ENCODE peak calls at places on chromosomes 13 and 19, in nine cellular contexts. One of them, this sample, is unnamed.

GRCh38 chr19:3186377-3186688 is 603 bp downstream of the NCLN start:
- DNase-seq in NCI-H510A: no peak
- DNase-seq in fibroblast of the conjunctiva: no peak
- DNase-seq in T-helper 1 cell: no peak
- DNase-seq in HT-29: peak; percentile 14
- DNase-seq in anterior cingulate cortex: no peak
- DNase-seq in stimulated activated CD4-positive, alpha-beta T cell treated with anti-CD3 and anti-CD28 coated beads, Interleukin-4, amount 100 ng/mL, for 24 hours: no peak
- DNase-seq in Daoy: no peak
- DNase-seq in astrocyte of the cerebellum: no peak
- DNase-seq in this sample: no peak

GRCh38 chr13:30410705-30411125 is 11.6 kb upstream of the UBE2L5 start:
- DNase-seq in astrocyte of the cerebellum: no peak
- DNase-seq in T-helper 1 cell: no peak
- DNase-seq in Daoy: no peak
- DNase-seq in NCI-H510A: no peak
- DNase-seq in HT-29: no peak
- DNase-seq in anterior cingulate cortex: no peak
- DNase-seq in fibroblast of the conjunctiva: no peak
- DNase-seq in stimulated activated CD4-positive, alpha-beta T cell treated with anti-CD3 and anti-CD28 coated beads, Interleukin-4, amount 100 ng/mL, for 24 hours: no peak
- DNase-seq in this sample: no peak

GRCh38 chr13:40552895-40553294 is 113.5 kb downstream of the FOXO1 start:
- DNase-seq in fibroblast of the conjunctiva: no peak
- DNase-seq in stimulated activated CD4-positive, alpha-beta T cell treated with anti-CD3 and anti-CD28 coated beads, Interleukin-4, amount 100 ng/mL, for 24 hours: no peak
- DNase-seq in NCI-H510A: no peak
- DNase-seq in astrocyte of the cerebellum: no peak
- DNase-seq in T-helper 1 cell: no peak
- DNase-seq in anterior cingulate cortex: no peak
- DNase-seq in HT-29: no peak
- DNase-seq in Daoy: no peak
- DNase-seq in this sample: no peak

GRCh38 chr19:18948075-18948975 is 7.3 kb upstream of the HOMER3 start:
- DNase-seq in anterior cingulate cortex: no peak
- DNase-seq in T-helper 1 cell: no peak
- DNase-seq in NCI-H510A: no peak
- DNase-seq in astrocyte of the cerebellum: no peak
- DNase-seq in HT-29: no peak
- DNase-seq in Daoy: no peak
- DNase-seq in stimulated activated CD4-positive, alpha-beta T cell treated with anti-CD3 and anti-CD28 coated beads, Interleukin-4, amount 100 ng/mL, for 24 hours: no peak
- DNase-seq in fibroblast of the conjunctiva: no peak
- DNase-seq in this sample: no peak

GRCh38 chr19:5083547-5083965 is 114.6 kb downstream of the KDM4B start:
- DNase-seq in Daoy: no peak
- DNase-seq in T-helper 1 cell: no peak
- DNase-seq in fibroblast of the conjunctiva: no peak
- DNase-seq in anterior cingulate cortex: no peak
- DNase-seq in stimulated activated CD4-positive, alpha-beta T cell treated with anti-CD3 and anti-CD28 coated beads, Interleukin-4, amount 100 ng/mL, for 24 hours: no peak
- DNase-seq in NCI-H510A: no peak
- DNase-seq in astrocyte of the cerebellum: no peak
- DNase-seq in HT-29: no peak
- DNase-seq in this sample: no peak

GRCh38 chr13:77300176-77301141 is 26.4 kb downstream of the MYCBP2 start:
- DNase-seq in fibroblast of the conjunctiva: peak; percentile 17
- DNase-seq in HT-29: no peak
- DNase-seq in Daoy: no peak
- DNase-seq in T-helper 1 cell: no peak
- DNase-seq in anterior cingulate cortex: no peak
- DNase-seq in NCI-H510A: no peak
- DNase-seq in stimulated activated CD4-positive, alpha-beta T cell treated with anti-CD3 and anti-CD28 coated beads, Interleukin-4, amount 100 ng/mL, for 24 hours: no peak
- DNase-seq in astrocyte of the cerebellum: no peak
- DNase-seq in this sample: no peak

GRCh38 chr19:34189199-34189916 is 17.1 kb downstream of the LSM14A start:
- DNase-seq in HT-29: no peak
- DNase-seq in T-helper 1 cell: no peak
- DNase-seq in NCI-H510A: no peak
- DNase-seq in stimulated activated CD4-positive, alpha-beta T cell treated with anti-CD3 and anti-CD28 coated beads, Interleukin-4, amount 100 ng/mL, for 24 hours: no peak
- DNase-seq in Daoy: no peak
- DNase-seq in fibroblast of the conjunctiva: no peak
- DNase-seq in anterior cingulate cortex: no peak
- DNase-seq in astrocyte of the cerebellum: no peak
- DNase-seq in this sample: no peak

GRCh38 chr13:72535076-72535475 is 192.4 kb downstream of the MZT1 start:
- DNase-seq in Daoy: no peak
- DNase-seq in astrocyte of the cerebellum: no peak
- DNase-seq in T-helper 1 cell: no peak
- DNase-seq in stimulated activated CD4-positive, alpha-beta T cell treated with anti-CD3 and anti-CD28 coated beads, Interleukin-4, amount 100 ng/mL, for 24 hours: no peak
- DNase-seq in NCI-H510A: no peak
- DNase-seq in HT-29: no peak
- DNase-seq in fibroblast of the conjunctiva: no peak
- DNase-seq in anterior cingulate cortex: no peak
- DNase-seq in this sample: no peak

GRCh38 chr13:23960566-23961156 is 63.4 kb upstream of the C1QTNF9B start:
- DNase-seq in HT-29: peak; percentile 77
- DNase-seq in NCI-H510A: peak; percentile 0
- DNase-seq in fibroblast of the conjunctiva: peak; percentile 28
- DNase-seq in anterior cingulate cortex: no peak
- DNase-seq in Daoy: no peak
- DNase-seq in stimulated activated CD4-positive, alpha-beta T cell treated with anti-CD3 and anti-CD28 coated beads, Interleukin-4, amount 100 ng/mL, for 24 hours: no peak
- DNase-seq in astrocyte of the cerebellum: no peak
- DNase-seq in T-helper 1 cell: no peak
- DNase-seq in this sample: peak; percentile 60

GRCh38 chr13:92513672-92514071 is 712.9 kb upstream of the GPC6 start:
- DNase-seq in T-helper 1 cell: no peak
- DNase-seq in astrocyte of the cerebellum: no peak
- DNase-seq in Daoy: no peak
- DNase-seq in fibroblast of the conjunctiva: peak; percentile 3
- DNase-seq in stimulated activated CD4-positive, alpha-beta T cell treated with anti-CD3 and anti-CD28 coated beads, Interleukin-4, amount 100 ng/mL, for 24 hours: no peak
- DNase-seq in HT-29: no peak
- DNase-seq in NCI-H510A: no peak
- DNase-seq in anterior cingulate cortex: no peak
- DNase-seq in this sample: no peak

GRCh38 chr13:99465454-99465853 is 35.8 kb upstream of the TM9SF2 start:
- DNase-seq in Daoy: no peak
- DNase-seq in HT-29: no peak
- DNase-seq in T-helper 1 cell: no peak
- DNase-seq in fibroblast of the conjunctiva: no peak
- DNase-seq in anterior cingulate cortex: no peak
- DNase-seq in astrocyte of the cerebellum: no peak
- DNase-seq in NCI-H510A: no peak
- DNase-seq in stimulated activated CD4-positive, alpha-beta T cell treated with anti-CD3 and anti-CD28 coated beads, Interleukin-4, amount 100 ng/mL, for 24 hours: no peak
- DNase-seq in this sample: no peak